ENCODE peak calls at places on chromosomes 6 and 20, in ten cellular contexts. Y is body of pancreas, H is HFFc6, V is B cell, O is osteoblast, C is HL-60, S is AG10803, U is brain microvascular endothelial cell, Q is PC-3, K is MM.1S. R is an unnamed sample.

GRCh38 chr6:28775405-28776129 is 148.2 kb downstream of the TRIM27 start:
- DNase-seq in V (no peak), H (no peak), K (no peak), U (no peak), S (no peak), Q (no peak), O (no peak), Y (no peak), C (no peak), R (no peak)

GRCh38 chr6:119075200-119075981 is 3.1 kb downstream of the FAM184A start:
- DNase-seq in O (no peak), Y (no peak), C (no peak), U (no peak), Q (no peak), H (no peak), V (no peak), K (no peak), S (no peak), R (no peak)

GRCh38 chr20:51220293-51220706 is 197.4 kb upstream of the KCNG1 start:
- DNase-seq in H (no peak), U (no peak), Y (peak), K (no peak), C (no peak), S (no peak), O (peak), Q (peak), V (no peak), R (no peak)

GRCh38 chr6:142944126-142945066 is 580 bp downstream of the HIVEP2 start:
- DNase-seq in K (peak), O (peak), Q (peak), C (peak), Y (peak), S (peak), U (peak), H (peak), V (peak), R (peak)

GRCh38 chr6:95094751-95095150 is 482.6 kb upstream of the MANEA start:
- DNase-seq in U (peak), C (no peak), S (peak), Y (no peak), Q (peak), V (no peak), K (no peak), O (no peak), H (peak), R (no peak)

GRCh38 chr20:1003920-1004697 is 2.0 kb upstream of the RSPO4 start:
- DNase-seq in U (no peak), V (no peak), O (peak), Q (no peak), H (no peak), C (no peak), Y (no peak), S (no peak), K (no peak), R (no peak)

GRCh38 chr6:24004659-24005058 is 121.4 kb upstream of the NRSN1 start:
- DNase-seq in Y (no peak), V (no peak), H (no peak), U (no peak), S (no peak), O (no peak), K (no peak), C (no peak), Q (no peak), R (no peak)

GRCh38 chr6:1878330-1878729 is 268.6 kb downstream of the FOXC1 start:
- DNase-seq in S (no peak), Q (no peak), U (no peak), V (no peak), K (no peak), H (no peak), C (no peak), O (no peak), Y (no peak), R (no peak)

GRCh38 chr6:18823782-18824386 is 436.7 kb downstream of the RNF144B start:
- DNase-seq in O (no peak), K (peak), C (peak), S (peak), Q (peak), Y (peak), U (peak), V (no peak), H (peak), R (no peak)

GRCh38 chr6:26033942-26034354 is 53.3 kb upstream of the HFE start:
- DNase-seq in K (peak), O (no peak), Y (no peak), V (no peak), U (no peak), Q (no peak), H (no peak), C (no peak), S (no peak), R (no peak)

GRCh38 chr6:131654326-131654725 is 17.2 kb downstream of the ENPP3 start:
- DNase-seq in Y (no peak), Q (peak), U (no peak), K (no peak), H (no peak), V (no peak), O (no peak), C (no peak), S (no peak), R (no peak)

GRCh38 chr6:156269751-156270369 is 507.3 kb upstream of the ARID1B start:
- DNase-seq in C (no peak), K (no peak), H (no peak), Q (no peak), V (no peak), O (no peak), Y (no peak), U (no peak), S (no peak), R (no peak)

GRCh38 chr6:42788671-42789070 is 6.8 kb downstream of the BICRAL start:
- DNase-seq in S (no peak), O (no peak), Q (no peak), Y (no peak), H (no peak), K (no peak), C (no peak), U (no peak), V (no peak), R (no peak)

GRCh38 chr6:79649016-79649415 is 17.9 kb downstream of the SH3BGRL2 start:
- DNase-seq in C (no peak), S (no peak), K (no peak), V (no peak), H (no peak), Y (no peak), Q (no peak), O (no peak), U (no peak), R (no peak)

GRCh38 chr6:157323114-157323923 is at the start of gene TMEM242:
- DNase-seq in H (peak), O (peak), K (peak), C (peak), Q (peak), S (peak), Y (peak), U (peak), V (peak), R (peak)

GRCh38 chr6:158032354-158032733 is 50.7 kb downstream of the SYNJ2 start:
- DNase-seq in K (no peak), H (no peak), S (no peak), Y (no peak), V (no peak), O (peak), Q (no peak), U (no peak), C (no peak), R (no peak)

GRCh38 chr6:15475872-15476271 is 187.0 kb downstream of the DTNBP1 start:
- DNase-seq in U (no peak), H (no peak), K (no peak), O (no peak), V (no peak), C (no peak), Y (no peak), S (no peak), Q (no peak), R (no peak)

GRCh38 chr20:16761305-16761829 is 13.2 kb downstream of the OTOR start:
- DNase-seq in K (peak), Y (peak), V (peak), O (peak), H (peak), C (peak), U (peak), Q (peak), S (peak), R (no peak)

GRCh38 chr20:46128310-46129151 is 10.4 kb downstream of the CD40 start:
- DNase-seq in C (no peak), Y (no peak), K (no peak), Q (no peak), O (peak), U (no peak), H (no peak), V (no peak), S (no peak), R (no peak)

GRCh38 chr20:41776450-41776849 is 158.3 kb upstream of the CHD6 start:
- DNase-seq in Y (no peak), K (no peak), H (no peak), S (no peak), Q (no peak), O (no peak), U (no peak), V (no peak), C (no peak), R (no peak)

GRCh38 chr20:46021361-46022359 is 7.4 kb upstream of the SLC12A5 start:
- DNase-seq in H (no peak), C (no peak), U (no peak), V (no peak), O (no peak), Q (peak), K (peak), Y (no peak), S (no peak), R (no peak)

GRCh38 chr20:33821270-33821836 is 10.2 kb downstream of the CHMP4B start:
- DNase-seq in K (no peak), Y (no peak), C (no peak), O (no peak), S (no peak), H (no peak), Q (peak), V (no peak), U (no peak), R (no peak)

GRCh38 chr6:122405417-122405816 is 6.0 kb downstream of the HSF2 start:
- DNase-seq in H (peak), O (peak), S (peak), U (no peak), C (no peak), V (no peak), Q (peak), K (no peak), Y (no peak), R (no peak)
- TF ChIP-seq CTCF in H (peak), O (peak), S (peak), U (peak), C (no peak), V (no peak), Q (peak), K (no peak), Y (no peak), R (peak)

GRCh38 chr6:169953686-169954085 is 202.3 kb downstream of the ERMARD start:
- DNase-seq in Y (no peak), O (no peak), K (no peak), U (no peak), V (no peak), S (no peak), H (no peak), Q (no peak), C (no peak), R (no peak)

GRCh38 chr6:169949501-169950097 is 198.2 kb downstream of the ERMARD start:
- DNase-seq in Q (no peak), O (no peak), K (no peak), V (peak), C (no peak), H (no peak), Y (no peak), S (no peak), U (no peak), R (no peak)

GRCh38 chr6:169955796-169956493 is 204.5 kb downstream of the ERMARD start:
- DNase-seq in H (no peak), Q (no peak), S (no peak), O (peak), Y (no peak), K (no peak), C (peak), V (peak), U (no peak), R (peak)

GRCh38 chr6:169954977-169955376 is 203.6 kb downstream of the ERMARD start:
- DNase-seq in Q (no peak), S (no peak), O (no peak), K (no peak), H (no peak), U (no peak), Y (no peak), V (no peak), C (no peak), R (no peak)

DNA sequence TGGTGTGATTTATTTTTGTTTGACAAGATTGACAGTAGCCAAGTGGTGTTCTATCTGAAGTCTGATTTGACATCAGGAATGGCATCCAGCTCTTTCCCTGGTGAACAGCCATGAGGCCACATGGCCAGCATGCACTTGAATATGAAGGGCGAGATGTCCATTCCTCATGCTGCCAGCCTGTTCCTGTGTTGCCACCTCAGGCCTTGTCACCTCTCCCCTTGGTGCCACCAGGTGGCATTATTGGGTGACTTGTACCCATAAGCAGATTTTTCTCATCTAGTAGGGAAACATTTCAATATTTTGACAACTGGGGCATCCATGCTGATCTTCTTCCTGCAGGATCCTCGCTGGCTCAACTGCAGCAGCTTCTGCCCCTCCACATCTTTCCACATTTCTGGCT is 199.1 kb downstream of the ERMARD start:
- DNase-seq in K (peak), S (peak), C (no peak), O (peak), Y (peak), Q (peak), H (no peak), V (peak), U (no peak), R (no peak)
- TF ChIP-seq CTCF in K (peak), S (peak), C (peak), O (no peak), Y (peak), Q (peak), H (peak), V (peak), U (no peak), R (peak)

DNA sequence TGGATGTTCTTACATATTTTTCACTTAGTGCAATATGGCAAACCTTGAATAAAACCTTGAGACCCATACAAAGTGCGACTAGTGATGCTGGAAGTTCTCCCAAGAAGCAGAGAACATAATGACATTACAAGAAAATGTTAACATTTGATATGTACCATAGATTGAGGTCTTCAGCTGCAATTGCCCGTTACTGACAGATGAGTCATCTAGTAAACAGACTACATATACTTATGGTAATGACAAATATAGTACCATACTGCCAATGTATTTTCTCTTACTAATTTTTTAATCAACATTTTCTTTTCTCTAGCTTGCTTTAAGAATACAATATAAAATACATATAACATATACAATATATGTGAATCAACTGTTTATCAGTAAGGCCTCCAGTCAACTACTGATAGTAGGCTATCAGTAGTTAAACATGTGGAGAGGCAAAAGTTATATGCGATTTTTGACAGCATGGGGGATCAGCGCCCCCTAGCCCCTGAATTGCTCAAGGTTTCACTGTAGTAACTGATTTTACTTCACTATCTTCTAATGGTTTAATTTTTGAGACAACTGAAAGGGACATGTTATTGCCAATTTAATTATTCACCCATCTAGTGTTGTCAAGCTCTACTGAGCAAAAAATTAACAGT is 166.7 kb upstream of the ADGRB3 start:
- DNase-seq in S (no peak), C (no peak), K (no peak), U (no peak), Y (no peak), Q (peak), H (no peak), V (no peak), O (no peak), R (no peak)
- TF ChIP-seq CTCF in S (no peak), C (no peak), K (no peak), U (peak), Y (no peak), Q (peak), H (no peak), V (no peak), O (no peak), R (no peak)

GRCh38 chr6:4860387-4860786 is 84.2 kb downstream of the CDYL start:
- DNase-seq in U (no peak), Q (no peak), C (no peak), S (no peak), O (no peak), Y (no peak), K (no peak), V (no peak), H (no peak), R (no peak)

GRCh38 chr6:4853349-4853748 is 77.1 kb downstream of the CDYL start:
- DNase-seq in S (no peak), C (no peak), Q (peak), V (no peak), H (no peak), U (no peak), O (peak), K (no peak), Y (no peak), R (no peak)

GRCh38 chr6:4853782-4854511 is 77.7 kb downstream of the CDYL start:
- DNase-seq in S (no peak), C (no peak), Y (no peak), H (no peak), O (peak), V (no peak), Q (peak), U (peak), K (no peak), R (no peak)

GRCh38 chr6:4858194-4859028 is 82.2 kb downstream of the CDYL start:
- DNase-seq in S (no peak), U (no peak), H (no peak), Q (no peak), Y (no peak), C (no peak), K (no peak), O (no peak), V (no peak), R (no peak)

DNA sequence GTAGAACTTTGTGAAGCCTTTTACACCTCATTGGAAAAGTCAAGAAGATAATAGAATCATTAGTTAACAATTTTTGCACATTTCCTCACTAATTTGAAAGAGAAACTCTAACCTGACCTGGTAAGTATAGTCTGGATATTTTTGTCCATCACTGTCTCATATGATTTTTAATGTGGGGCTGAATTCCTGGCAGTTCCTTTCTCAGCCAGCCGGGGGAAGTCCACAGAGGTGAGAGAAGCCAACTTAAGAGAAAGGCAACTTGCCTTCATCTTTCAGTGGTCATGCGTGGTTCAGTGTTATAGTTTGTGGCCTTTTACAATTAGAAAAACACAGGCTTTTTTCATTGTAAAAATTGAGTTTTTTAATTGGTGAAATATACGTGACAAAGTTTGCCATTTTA is 80.6 kb downstream of the CDYL start:
- DNase-seq in O (peak), S (no peak), H (no peak), U (no peak), K (no peak), Y (no peak), C (no peak), V (no peak), Q (no peak), R (no peak)
- TF ChIP-seq CTCF in O (peak), S (no peak), H (peak), U (peak), K (peak), Y (no peak), C (no peak), V (no peak), Q (peak), R (peak)

DNA sequence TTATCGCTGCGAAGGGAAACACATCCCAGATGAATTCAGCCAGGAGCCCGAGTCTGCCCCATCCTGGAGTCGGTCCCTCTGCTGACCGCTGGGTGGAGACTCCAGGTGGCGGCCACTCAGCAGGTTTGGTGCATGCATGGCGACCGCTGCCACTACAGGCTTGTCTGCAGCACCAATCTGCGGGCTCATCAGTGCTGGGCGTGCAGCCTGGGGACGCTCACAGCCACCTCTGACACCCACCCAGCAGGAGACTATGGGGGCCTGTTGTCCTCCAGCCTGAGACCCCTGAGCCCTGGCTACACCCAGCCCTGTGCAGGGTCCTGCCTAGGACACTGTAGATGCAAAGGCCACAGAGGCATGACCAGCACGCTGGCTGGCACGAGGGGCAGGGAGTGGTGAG is 40.5 kb upstream of the GATA5 start:
- DNase-seq in U (no peak), S (no peak), O (no peak), Q (peak), H (peak), C (no peak), V (no peak), K (no peak), Y (peak), R (no peak)
- TF ChIP-seq CTCF in U (peak), S (no peak), O (no peak), Q (peak), H (peak), C (no peak), V (no peak), K (peak), Y (peak), R (no peak)

GRCh38 chr6:786946-787763 is 94.2 kb upstream of the EXOC2 start:
- DNase-seq in S (no peak), O (no peak), K (peak), C (no peak), Q (peak), H (no peak), V (no peak), U (no peak), Y (peak), R (no peak)
- TF ChIP-seq CTCF in S (peak), O (peak), K (peak), C (peak), Q (peak), H (peak), V (peak), U (peak), Y (peak), R (peak)

GRCh38 chr20:39874049-39874893 is 814.8 kb downstream of the MAFB start:
- DNase-seq in Y (peak), V (peak), O (peak), H (peak), Q (peak), S (peak), K (peak), C (peak), U (peak), R (no peak)
- TF ChIP-seq CTCF in Y (peak), V (peak), O (peak), H (peak), Q (peak), S (peak), K (peak), C (peak), U (peak), R (peak)